ENCODE peak calls at places on chromosomes 5 and 9, in eight cellular contexts. V is CD8-positive, alpha-beta memory T cell; N is NCI-H748 treated with DMSO at 0.1 percent for 48 hours; T is globus pallidus; K is foreskin keratinocyte; F is AG08395; I is hepatic stellate cell; O is stimulated activated CD8-positive, alpha-beta memory T cell treated with anti-CD3 and anti-CD28 coated beads, Interleukin-2, amount 100 ng/mL, for 1 hour. U is an unnamed sample.
A peak's percentile ranks its signal among the peaks of the same experiment; 100 is the strongest.

GRCh38 chr9:6418764-6419163 is 5.8 kb downstream of the UHRF2 start:
- DNase-seq in V (no peak), T (no peak), F (no peak), N (no peak), I (no peak), O (no peak), K (no peak), U (no peak)

GRCh38 chr9:68920921-68921320 is 93.0 kb downstream of the PRKACG start:
- DNase-seq in I (no peak), F (no peak), K (no peak), N (no peak), O (no peak), V (no peak), T (no peak), U (no peak)

GRCh38 chr5:114362977-114363721 is 1.3 kb downstream of the KCNN2 start:
- DNase-seq in F (no peak), N (no peak), I (no peak), K (no peak), V (no peak), O (no peak), T (no peak), U (peak; percentile 31)

GRCh38 chr9:137977572-137978261 is 100.1 kb downstream of the CACNA1B start:
- DNase-seq in T (no peak), I (no peak), F (no peak), N (no peak), O (no peak), V (no peak), K (no peak), U (no peak)

GRCh38 chr5:159784993-159785392 is 131.3 kb upstream of the ADRA1B start:
- DNase-seq in K (no peak), F (no peak), N (no peak), I (no peak), T (no peak), V (no peak), O (no peak), U (no peak)

GRCh38 chr9:113463418-113464285 is at the start of gene RGS3:
- DNase-seq in V (no peak), F (no peak), K (no peak), N (peak; percentile 74), T (no peak), I (no peak), O (no peak), U (peak; percentile 61)

GRCh38 chr5:2708132-2708531 is 43.3 kb downstream of the IRX2 start:
- DNase-seq in I (no peak), N (no peak), K (no peak), O (no peak), F (no peak), V (no peak), T (no peak), U (no peak)

GRCh38 chr5:159911349-159911748 is 4.9 kb upstream of the ADRA1B start:
- DNase-seq in T (no peak), I (no peak), K (no peak), V (no peak), F (no peak), O (no peak), N (no peak), U (no peak)

GRCh38 chr9:123713282-123713681 is 216.6 kb downstream of the DENND1A start:
- DNase-seq in N (no peak), F (no peak), T (no peak), O (no peak), K (no peak), V (no peak), I (no peak), U (no peak)

GRCh38 chr9:96420468-96421219 is 2.5 kb upstream of the ZNF367 start:
- DNase-seq in O (no peak), K (peak; percentile 96), T (peak; percentile 24), V (no peak), N (no peak), I (peak; percentile 86), F (peak; percentile 89), U (peak; percentile 65)

GRCh38 chr9:21550392-21550791 is 68.3 kb upstream of the IFNE start:
- DNase-seq in T (no peak), F (no peak), I (no peak), K (no peak), O (no peak), N (no peak), V (no peak), U (no peak)

U was measured in G401.